ENCODE peak calls at places on chromosome 3, in five cellular contexts. H, E, B, G and D are unnamed samples.

GRCh38 chr3:121735047-121735696 is 14.4 kb downstream of the GOLGB1 start:
- DNase-seq in B (no peak), E (no peak), H (no peak), G (no peak), D (no peak)

GRCh38 chr3:158430448-158430847 is 140.5 kb upstream of the MLF1 start:
- DNase-seq in G (no peak), B (no peak), H (no peak), E (no peak), D (no peak)

GRCh38 chr3:134898315-134898714 is 103.3 kb downstream of the EPHB1 start:
- DNase-seq in B (no peak), H (no peak), G (no peak), E (no peak), D (no peak)

GRCh38 chr3:62531981-62532380 is 158.6 kb upstream of the FEZF2 start:
- DNase-seq in B (no peak), G (no peak), E (no peak), H (no peak), D (no peak)

GRCh38 chr3:183224581-183224980 is 28.5 kb upstream of the B3GNT5 start:
- DNase-seq in H (peak), G (no peak), E (no peak), B (no peak), D (no peak)

GRCh38 chr3:116267139-116267538 is 178.1 kb downstream of the LSAMP start:
- DNase-seq in E (no peak), B (no peak), H (no peak), G (peak), D (no peak)

GRCh38 chr3:111392911-111393351 is 149.1 kb upstream of the CD96 start:
- DNase-seq in G (no peak), B (no peak), H (peak), E (no peak), D (no peak)

GRCh38 chr3:32202496-32202895 is 36.0 kb upstream of the CMTM8 start:
- DNase-seq in G (peak), B (no peak), E (no peak), H (no peak), D (no peak)

GRCh38 chr3:14537590-14538450 is 2.3 kb downstream of the GRIP2 start:
- DNase-seq in H (no peak), G (no peak), B (peak), E (no peak), D (no peak)

GRCh38 chr3:52775877-52776276 is 1.5 kb upstream of the ITIH1 start:
- DNase-seq in H (no peak), E (no peak), G (no peak), B (no peak), D (no peak)

GRCh38 chr3:11989383-11990050 is 14.7 kb upstream of the SYN2 start:
- DNase-seq in H (no peak), B (no peak), G (no peak), E (no peak), D (no peak)

GRCh38 chr3:57026918-57027317 is 33.5 kb upstream of the SPATA12 start:
- DNase-seq in E (no peak), H (no peak), B (no peak), G (peak), D (no peak)

GRCh38 chr3:144708437-144708836 is 736.8 kb downstream of the DIPK2A start:
- DNase-seq in H (no peak), E (no peak), B (no peak), G (no peak), D (no peak)